ENCODE peak calls at places on chromosomes 5 and 9, in ten cellular contexts. I, U, V, L, O, R, A, Y, S and Q are unnamed samples. For H3K36me3 and H3K4me1, the result is how much of the 10 kb centered on the place peaks cover.

GRCh38 chr9:137293094-137293481 is 9.0 kb downstream of the NRARP start:
- DNase-seq in L (no peak), V (no peak), R (no peak), A (no peak), S (no peak), I (no peak), O (no peak), Y (no peak), U (no peak), Q (peak)

GRCh38 chr5:122500245-122501086 is 188.4 kb downstream of the SNCAIP start:
- DNase-seq in O (peak), S (no peak), A (peak), I (peak), U (peak), L (peak), R (no peak), V (peak), Y (peak), Q (no peak)

GRCh38 chr5:107359916-107360234 is 310.9 kb downstream of the EFNA5 start:
- DNase-seq in O (no peak), L (no peak), I (no peak), A (no peak), S (no peak), U (no peak), V (no peak), R (no peak), Y (no peak), Q (no peak)

GRCh38 chr5:172150514-172151425 is 37.3 kb downstream of the STK10 start:
- DNase-seq in Y (peak), V (peak), L (no peak), I (no peak), S (peak), A (no peak), R (peak), O (no peak), U (no peak), Q (no peak)

GRCh38 chr5:37549411-37549810 is 170.3 kb downstream of the WDR70 start:
- DNase-seq in S (no peak), R (no peak), I (no peak), O (no peak), A (no peak), U (no peak), Y (no peak), L (no peak), V (no peak), Q (no peak)

GRCh38 chr5:127518319-127518621 is 830 bp downstream of the PRRC1 start:
- DNase-seq in L (no peak), O (no peak), Y (no peak), A (no peak), U (no peak), S (no peak), V (no peak), I (no peak), R (no peak), Q (no peak)

GRCh38 chr9:80004687-80005086 is 432.9 kb downstream of the TLE4 start:
- DNase-seq in U (no peak), S (no peak), Y (no peak), A (no peak), L (no peak), O (no peak), I (no peak), R (no peak), V (no peak), Q (no peak)

GRCh38 chr5:142164315-142164714 is 55.7 kb downstream of the NDFIP1 start:
- DNase-seq in O (no peak), U (no peak), I (no peak), R (no peak), Y (no peak), V (no peak), A (no peak), S (no peak), L (no peak), Q (no peak)

GRCh38 chr5:32713396-32714381 is 2.6 kb downstream of the NPR3 start:
- DNase-seq in O (peak), A (no peak), V (peak), Y (peak), U (no peak), I (peak), S (no peak), R (peak), L (no peak), Q (peak)

GRCh38 chr5:162888268-162888667 is 549.1 kb upstream of the CCNG1 start:
- DNase-seq in O (no peak), A (no peak), R (no peak), V (no peak), I (no peak), U (no peak), Y (no peak), S (no peak), L (no peak), Q (no peak)

GRCh38 chr5:1563051-1563461 is 39.3 kb upstream of the LPCAT1 start:
- DNase-seq in A (no peak), V (no peak), Y (no peak), S (no peak), U (no peak), I (no peak), L (no peak), R (no peak), O (no peak), Q (no peak)

GRCh38 chr5:107948377-107948776 is 277.6 kb upstream of the EFNA5 start:
- DNase-seq in Y (no peak), V (no peak), U (no peak), O (no peak), R (no peak), I (no peak), S (no peak), L (no peak), A (no peak), Q (no peak)

GRCh38 chr9:69820955-69821788 is 555 bp downstream of the CFAP95 start:
- DNase-seq in S (no peak), O (no peak), U (no peak), R (no peak), V (no peak), I (no peak), A (no peak), L (no peak), Y (no peak), Q (no peak)

GRCh38 chr9:2291980-2292704 is 277.0 kb downstream of the SMARCA2 start:
- DNase-seq in A (no peak), Y (no peak), R (no peak), S (no peak), O (no peak), L (no peak), I (no peak), U (no peak), V (peak), Q (peak)

GRCh38 chr5:38758774-38759423 is 86.9 kb upstream of the OSMR start:
- DNase-seq in V (no peak), A (no peak), L (no peak), S (no peak), I (no peak), R (no peak), U (no peak), Y (no peak), O (no peak), Q (no peak)

GRCh38 chr5:76225316-76225715 is 142.1 kb downstream of the SV2C start:
- DNase-seq in Y (no peak), S (no peak), L (no peak), A (no peak), V (no peak), R (no peak), U (no peak), O (no peak), I (no peak), Q (no peak)

GRCh38 chr5:31692561-31693221 is 53.8 kb downstream of the PDZD2 start:
- DNase-seq in R (no peak), U (no peak), A (no peak), I (no peak), V (no peak), S (no peak), Y (peak), L (no peak), O (no peak), Q (no peak)

GRCh38 chr9:89021154-89021803 is 30.0 kb downstream of the S1PR3 start:
- DNase-seq in U (peak), I (no peak), O (no peak), R (no peak), L (no peak), S (peak), V (peak), A (no peak), Y (no peak), Q (no peak)

GRCh38 chr9:88308831-88309230 is 79.4 kb upstream of the SPIN1 start:
- DNase-seq in I (no peak), L (no peak), A (no peak), S (no peak), U (no peak), V (no peak), Y (no peak), O (no peak), R (no peak), Q (no peak)

GRCh38 chr9:124079176-124079925 is 67.8 kb downstream of the LHX2 start:
- DNase-seq in Y (peak), O (peak), I (no peak), L (peak), V (no peak), A (peak), U (no peak), R (no peak), S (no peak), Q (no peak)

GRCh38 chr9:33329996-33330395 is 39.7 kb downstream of the NFX1 start:
- DNase-seq in I (no peak), L (no peak), O (no peak), A (peak), Y (no peak), R (no peak), U (no peak), V (no peak), S (no peak), Q (no peak)

GRCh38 chr9:95459867-95460626 is 56.7 kb downstream of the PTCH1 start:
- DNase-seq in L (no peak), Y (no peak), O (no peak), A (no peak), R (no peak), S (no peak), V (no peak), U (no peak), I (no peak), Q (no peak)

GRCh38 chr9:92279302-92279701 is 14.2 kb downstream of the IARS1 start:
- DNase-seq in U (no peak), V (no peak), O (no peak), R (no peak), L (no peak), A (no peak), I (no peak), Y (no peak), S (no peak), Q (no peak)
- H3K36me3 ChIP-seq in U (half or more), V (half or more), O (half or more), R (half or more), L (under half), A (half or more), I (half or more), Y (under half), S (half or more), Q (under half)

GRCh38 chr9:35829084-35829763 is at the start of gene TMEM8B:
- DNase-seq in V (peak), I (peak), R (peak), A (no peak), U (peak), O (peak), S (peak), L (peak), Y (peak), Q (peak)
- TF ChIP-seq POLR2AphosphoS5 in V (peak), I (no peak), R (peak), A (peak), U (peak), O (no peak), S (no peak), L (no peak), Y (peak), Q (peak)

DNA sequence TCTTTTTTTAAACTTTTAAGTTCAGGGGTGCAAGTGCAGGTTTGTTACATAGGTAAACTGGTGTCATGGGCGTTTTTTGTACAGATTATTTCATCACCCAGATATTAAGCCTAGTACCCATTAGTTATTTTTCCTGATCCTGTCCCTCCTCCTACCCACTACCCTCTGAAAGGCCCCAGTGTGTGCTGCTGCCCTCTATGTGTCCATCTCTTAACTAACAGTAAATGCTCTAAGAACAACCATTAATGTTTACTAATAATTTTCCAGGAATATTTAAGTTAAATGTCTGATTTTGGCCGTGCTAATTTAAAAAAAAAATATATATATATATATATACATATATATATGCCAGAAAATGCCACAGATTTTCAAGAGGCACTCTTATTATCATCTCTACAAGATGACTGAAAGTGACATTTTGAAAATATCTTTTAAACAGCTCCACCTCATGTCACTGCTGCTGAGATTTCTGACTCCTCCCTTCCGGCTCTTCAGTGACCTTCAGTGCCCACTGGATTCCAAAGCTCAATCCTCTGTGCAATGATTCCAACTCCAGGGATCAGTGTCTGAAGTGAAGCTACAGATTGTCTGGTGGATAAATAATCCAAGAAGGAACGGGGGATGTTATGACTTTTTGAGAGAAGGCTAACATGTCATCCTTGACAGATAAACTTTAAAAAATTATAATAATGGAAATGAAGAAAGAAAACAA is 46.7 kb upstream of the HNRNPA0 start:
- DNase-seq in S (no peak), Y (no peak), V (no peak), I (no peak), A (no peak), U (no peak), O (no peak), R (no peak), L (peak), Q (no peak)
- H3K4me1 ChIP-seq in S (under half), Y (under half), V (under half), I (under half), A (under half), U (under half), O (under half), R (under half), L (under half), Q (under half)

GRCh38 chr5:179599973-179600372 is 23.5 kb downstream of the HNRNPH1 start:
- DNase-seq in L (no peak), A (no peak), U (no peak), R (no peak), I (no peak), V (peak), O (no peak), S (peak), Y (no peak), Q (no peak)
- H3K36me3 ChIP-seq in L (under half), A (under half), U (under half), R (half or more), I (under half), V (half or more), O (under half), S (half or more), Y (half or more), Q (under half)

GRCh38 chr9:98365227-98365669 is 109.8 kb upstream of the TBC1D2 start:
- DNase-seq in S (no peak), O (peak), A (no peak), R (no peak), Y (no peak), I (no peak), U (peak), L (peak), V (no peak), Q (no peak)
- TF ChIP-seq POLR2AphosphoS5 in S (no peak), O (no peak), A (no peak), R (no peak), Y (no peak), I (no peak), U (no peak), L (no peak), V (no peak), Q (no peak)